ENCODE peak calls at places on chromosomes 4 and X, in four cellular contexts. R is A549, B is psoas muscle, E is tibial artery. T is an unnamed sample. For H3K9me3, the result is how much of the 10 kb centered on the place peaks cover.

GRCh38 chr4:118918388-118918787 is 29.7 kb downstream of the SYNPO2 start:
- DNase-seq in B (no peak), E (no peak), R (no peak), T (peak)

GRCh38 chr4:40333921-40334352 is 1.2 kb upstream of the CHRNA9 start:
- DNase-seq in E (no peak), R (peak), B (no peak), T (peak)

GRCh38 chr4:103075435-103075893 is 1.1 kb downstream of the SLC9B2 start:
- DNase-seq in E (no peak), R (no peak), B (no peak), T (peak)

GRCh38 chr4:110978761-110979160 is 355.9 kb upstream of the PITX2 start:
- DNase-seq in E (no peak), B (no peak), R (no peak), T (no peak)

GRCh38 chr4:140300271-140300970 is 73.0 kb upstream of the SCOC start:
- DNase-seq in E (no peak), R (peak), B (no peak), T (peak)

GRCh38 chrX:73239242-73239641 is 24.6 kb upstream of the NAP1L2 start:
- DNase-seq in E (no peak), R (no peak), B (no peak), T (no peak)

GRCh38 chrX:148290937-148291336 is 209.5 kb upstream of the AFF2 start:
- DNase-seq in R (no peak), E (no peak), B (no peak), T (no peak)

GRCh38 chr4:63315651-63316050 is 1093.6 kb downstream of the TECRL start:
- DNase-seq in R (no peak), B (no peak), E (no peak), T (no peak)

GRCh38 chr4:137707626-137708025 is 175.3 kb upstream of the PCDH18 start:
- DNase-seq in B (no peak), R (no peak), E (no peak), T (peak)

GRCh38 chr4:158714937-158715336 is 8.3 kb downstream of the PPID start:
- DNase-seq in E (no peak), R (no peak), B (no peak), T (peak)

GRCh38 chr4:8897768-8898167 is 26.1 kb upstream of the HMX1 start:
- DNase-seq in E (no peak), B (peak), R (no peak), T (no peak)

GRCh38 chr4:27186710-27187109 is 326.1 kb downstream of the STIM2 start:
- DNase-seq in B (no peak), R (no peak), E (no peak), T (no peak)

GRCh38 chrX:23742174-23742692 is 843 bp downstream of the ACOT9 start:
- DNase-seq in R (peak), E (peak), B (peak), T (peak)

GRCh38 chr4:113013746-113014145 is 35.7 kb upstream of the ANK2 start:
- DNase-seq in E (no peak), B (no peak), R (no peak), T (no peak)

GRCh38 chr4:122776916-122777315 is 44.4 kb downstream of the BBS12 start:
- DNase-seq in R (no peak), E (no peak), B (no peak), T (no peak)

GRCh38 chr4:7852568-7853185 is 87.0 kb downstream of the AFAP1 start:
- DNase-seq in R (no peak), B (no peak), E (no peak), T (no peak)

GRCh38 chr4:118279328-118279727 is 73.5 kb downstream of the PRSS12 start:
- DNase-seq in E (no peak), B (no peak), R (no peak), T (no peak)

GRCh38 chr4:189763573-189763972 is 177.1 kb upstream of the FRG1 start:
- DNase-seq in B (no peak), E (no peak), R (no peak), T (no peak)

GRCh38 chr4:142815834-142816233 is 30.3 kb downstream of the INPP4B start:
- DNase-seq in R (no peak), B (no peak), E (no peak), T (peak)

GRCh38 chr4:9409793-9410192 is 34.4 kb upstream of the DEFB131A start:
- DNase-seq in E (no peak), B (no peak), R (no peak), T (no peak)

GRCh38 chrX:135605906-135606305 is 85.4 kb downstream of the INTS6L start:
- DNase-seq in R (no peak), B (no peak), E (no peak), T (no peak)

GRCh38 chr4:106809083-106809482 is 227.0 kb downstream of the DKK2 start:
- DNase-seq in R (no peak), E (no peak), B (no peak), T (no peak)

GRCh38 chrX:1435241-1435900 is 17.3 kb downstream of the ASMTL start:
- DNase-seq in R (no peak), E (peak), B (no peak), T (no peak)

GRCh38 chr4:22668301-22668700 is 24.4 kb upstream of the GBA3 start:
- DNase-seq in E (no peak), B (no peak), R (no peak), T (no peak)

GRCh38 chr4:3047464-3048286 is 26.7 kb downstream of the HTT-AS start:
- DNase-seq in B (peak), E (peak), R (peak), T (peak)

GRCh38 chr4:33054161-33054560 is 2334.0 kb downstream of the PCDH7 start:
- DNase-seq in R (no peak), E (no peak), B (no peak), T (no peak)

GRCh38 chrX:23887448-23887847 is 20.3 kb downstream of the APOO start:
- DNase-seq in R (no peak), B (no peak), E (no peak), T (no peak)

GRCh38 chr4:81470456-81471327 is 1.0 kb downstream of the RASGEF1B start:
- DNase-seq in R (no peak), B (no peak), E (peak), T (peak)

GRCh38 chr4:6960628-6961027 is 51.0 kb downstream of the TBC1D14 start:
- DNase-seq in B (no peak), R (no peak), E (no peak), T (peak)

GRCh38 chr4:92969650-92970370 is 666.0 kb downstream of the GRID2 start:
- DNase-seq in E (no peak), B (no peak), R (peak), T (peak)

GRCh38 chr4:88352062-88352461 is 26.6 kb upstream of the HERC6 start:
- DNase-seq in R (no peak), B (no peak), E (no peak), T (no peak)

GRCh38 chr4:169208090-169208455 is 62.7 kb downstream of the SH3RF1 start:
- DNase-seq in R (no peak), E (no peak), B (no peak), T (no peak)

DNA sequence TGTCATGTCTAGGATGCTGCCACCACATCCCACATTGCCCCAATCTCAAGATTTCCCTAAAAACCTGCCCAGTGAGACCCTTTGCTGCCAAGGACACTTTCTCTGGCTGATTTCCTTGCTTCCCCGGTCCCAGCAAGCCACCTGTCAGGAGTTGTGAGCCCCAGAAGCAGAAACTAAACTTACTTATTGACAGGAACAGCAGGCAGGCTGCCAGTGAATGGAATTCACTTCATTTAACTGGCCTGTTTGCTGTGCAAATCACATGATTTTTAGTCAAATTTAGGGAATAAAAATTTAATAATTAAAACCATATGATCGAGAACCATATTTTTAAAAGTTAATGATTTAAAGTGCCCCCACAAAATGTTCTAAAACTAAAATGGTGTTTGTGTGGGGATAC is 48.5 kb downstream of the MAMLD1 start:
- DNase-seq in E (no peak), R (no peak), B (no peak), T (no peak)
- H3K9me3 ChIP-seq in E (under half), R (under half), B (under half), T (under half)

DNA sequence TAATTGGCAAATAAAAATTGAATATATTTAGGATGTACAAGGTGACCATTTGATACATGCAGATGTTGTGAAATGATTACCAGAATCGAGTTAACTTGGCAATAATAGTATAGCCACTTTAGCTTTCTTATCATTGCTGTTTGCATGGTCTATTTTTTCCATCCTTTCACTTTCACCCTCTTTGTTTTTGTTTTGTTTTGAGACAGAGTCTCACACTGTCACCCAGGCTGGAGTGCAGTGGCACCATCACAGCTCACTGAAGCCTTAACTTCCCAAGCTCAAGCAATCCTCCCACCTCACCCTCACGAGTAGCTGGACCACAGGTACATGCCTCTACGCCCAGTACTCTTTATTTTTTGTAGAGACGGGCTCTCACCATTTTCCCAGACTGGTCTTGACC is 218.6 kb upstream of the ADGRL3 start:
- DNase-seq in B (no peak), R (no peak), E (no peak), T (no peak)
- H3K9me3 ChIP-seq in B (under half), R (under half), E (under half), T (under half)

DNA sequence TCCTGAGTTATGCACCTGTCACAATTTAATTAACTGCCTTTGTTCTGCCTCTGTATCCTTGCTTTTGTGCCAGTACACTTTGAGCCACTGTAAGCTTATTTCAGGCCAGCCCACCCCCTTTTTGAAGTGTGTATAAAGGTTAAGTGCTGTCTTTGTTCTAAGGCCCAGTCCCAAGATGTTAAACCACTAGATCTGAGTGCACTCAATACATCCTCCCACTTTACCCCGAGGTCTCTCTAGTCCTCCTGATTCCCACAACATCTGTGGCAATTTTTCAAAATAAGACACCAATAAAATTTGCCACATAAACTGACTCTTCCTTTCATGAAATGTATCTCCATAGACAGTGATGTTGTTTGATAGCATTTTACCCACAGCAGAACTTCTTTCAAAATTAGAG is 124.1 kb upstream of the SPIN4 start:
- DNase-seq in B (no peak), R (no peak), E (no peak), T (no peak)
- H3K9me3 ChIP-seq in B (under half), R (under half), E (under half), T (under half)

DNA sequence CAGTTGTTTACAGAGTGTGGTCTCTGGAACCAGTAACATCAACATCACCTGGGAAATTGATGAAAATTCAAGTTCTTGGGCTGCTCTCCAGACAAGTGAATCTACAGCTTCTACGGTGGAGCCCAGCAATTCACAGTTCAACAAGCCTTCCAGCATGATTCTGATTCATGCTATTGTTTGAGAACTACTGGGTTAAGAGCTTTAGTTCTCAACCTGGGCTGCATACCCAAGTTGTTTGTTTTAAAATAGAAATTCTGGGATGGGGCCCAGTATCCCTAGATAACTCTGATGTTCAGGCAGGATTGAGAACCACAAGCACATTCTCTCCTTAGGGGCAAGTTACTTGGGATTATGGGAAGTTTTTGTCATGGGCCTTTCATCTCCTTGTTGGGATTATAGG is 37.9 kb upstream of the PGK1 start:
- DNase-seq in E (no peak), R (no peak), B (no peak), T (no peak)
- H3K9me3 ChIP-seq in E (under half), R (under half), B (under half), T (under half)

GRCh38 chr4:19945979-19946380 is 305.7 kb upstream of the SLIT2 start:
- DNase-seq in E (no peak), B (no peak), R (no peak), T (peak)
- H3K9me3 ChIP-seq in E (under half), B (under half), R (under half), T (under half)

DNA sequence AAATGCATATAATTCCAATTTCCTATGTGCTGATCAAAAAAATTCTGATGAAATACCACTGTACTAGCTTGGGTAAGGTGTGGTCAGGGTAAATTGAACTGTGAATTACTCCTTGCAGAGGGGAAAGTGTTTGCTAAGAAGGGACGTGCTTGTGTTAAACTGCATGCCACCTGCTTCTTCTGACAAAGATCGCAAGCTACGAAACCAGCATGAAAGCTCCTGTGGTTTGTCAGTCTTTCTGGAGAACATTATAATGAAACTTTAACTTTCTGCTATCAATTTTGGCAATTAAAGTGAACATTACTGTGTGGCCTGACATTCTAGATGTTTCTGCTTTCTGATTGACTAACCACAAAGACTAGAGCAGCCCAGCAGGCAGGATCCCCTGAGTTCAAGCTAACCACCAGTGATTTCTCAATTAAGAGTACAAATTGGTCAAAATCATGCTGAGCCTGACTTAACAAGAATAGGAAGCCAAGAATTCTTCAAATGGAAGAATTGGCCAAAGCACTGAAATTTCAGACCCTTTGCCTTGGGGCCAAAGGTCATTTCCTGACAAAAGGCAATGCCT is 239.0 kb downstream of the SLITRK2 start:
- DNase-seq in E (no peak), R (no peak), B (no peak), T (no peak)
- H3K9me3 ChIP-seq in E (under half), R (under half), B (under half), T (under half)

T was measured in osteoblast.